ENCODE peak calls at places on chromosomes 2 and 18, in seven cellular contexts. V is HCT116, Q is H1, S is GM12878, O is HepG2, P is SK-N-SH, M is K562. R is an unnamed sample. For H3K4me1, the result is how much of the 10 kb centered on the place peaks cover.

GRCh38 chr18:39596216-39596615 is 2030.6 kb upstream of the CELF4 start:
- DNase-seq in V (no peak), Q (no peak), S (no peak), O (no peak), P (no peak), M (no peak), R (no peak)

GRCh38 chr2:128195435-128195984 is 104.5 kb downstream of the UGGT1 start:
- DNase-seq in V (no peak), Q (no peak), S (no peak), O (peak), P (no peak), M (no peak), R (no peak)

GRCh38 chr2:41716497-41716896 is 331.3 kb upstream of the PKDCC start:
- DNase-seq in V (no peak), Q (no peak), S (no peak), O (no peak), P (no peak), M (no peak), R (no peak)

GRCh38 chr2:53353372-53354111 is 414.1 kb upstream of the CHAC2 start:
- DNase-seq in V (peak), Q (no peak), S (no peak), O (no peak), P (no peak), M (no peak), R (peak)

GRCh38 chr18:36580266-36580665 is 248.5 kb downstream of the TPGS2 start:
- DNase-seq in V (no peak), Q (no peak), S (no peak), O (no peak), P (no peak), M (no peak), R (no peak)

GRCh38 chr2:191811807-191812602 is 34.9 kb downstream of the CAVIN2 start:
- DNase-seq in V (peak), Q (no peak), S (no peak), O (peak), P (peak), M (peak), R (peak)

GRCh38 chr18:61965306-61965705 is 72.5 kb upstream of the RNF152 start:
- DNase-seq in V (no peak), Q (no peak), S (no peak), O (no peak), P (no peak), M (no peak), R (no peak)

GRCh38 chr2:216829533-216829932 is 30.3 kb downstream of the TNP1 start:
- DNase-seq in V (no peak), Q (no peak), S (no peak), O (no peak), P (no peak), M (no peak), R (no peak)

GRCh38 chr2:95317123-95317500 is 20.0 kb downstream of the KCNIP3 start:
- DNase-seq in V (no peak), Q (no peak), S (no peak), O (no peak), P (no peak), M (no peak), R (no peak)

GRCh38 chr18:79567481-79568147 is 112.0 kb upstream of the CTDP1 start:
- DNase-seq in V (no peak), Q (peak), S (no peak), O (no peak), P (no peak), M (no peak), R (peak)

GRCh38 chr18:11114653-11115052 is 34.7 kb downstream of the PIEZO2 start:
- DNase-seq in V (no peak), Q (no peak), S (no peak), O (peak), P (no peak), M (no peak), R (no peak)

GRCh38 chr18:49814147-49814499 is 790 bp upstream of the ACAA2 start:
- DNase-seq in V (no peak), Q (no peak), S (no peak), O (peak), P (peak), M (peak), R (peak)

DNA sequence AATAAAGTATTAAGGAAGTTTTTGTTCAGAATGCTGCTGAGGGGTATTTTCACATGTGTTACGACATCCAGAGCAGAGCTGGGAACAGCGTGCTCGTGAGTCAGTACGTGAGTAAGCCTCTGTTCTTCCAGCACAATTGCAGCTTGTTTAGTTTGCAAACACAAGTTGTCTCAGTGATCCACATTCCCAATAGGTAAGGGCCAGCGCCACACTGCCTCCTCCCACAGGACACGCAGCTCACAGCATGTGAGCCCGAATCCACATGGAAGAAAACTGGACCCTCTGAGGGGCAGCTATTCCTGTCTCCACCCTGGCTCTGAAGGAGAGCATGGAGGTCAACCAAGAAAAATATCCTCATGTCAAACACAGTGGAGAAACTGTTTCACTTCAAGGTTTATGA is 173.9 kb upstream of the PID1 start:
- DNase-seq in V (peak), Q (peak), S (no peak), O (peak), P (no peak), M (no peak), R (no peak)
- TF ChIP-seq YY1 in V (no peak), Q (no peak), S (no peak), O (no peak), P (no peak), M (no peak), R (no peak)

DNA sequence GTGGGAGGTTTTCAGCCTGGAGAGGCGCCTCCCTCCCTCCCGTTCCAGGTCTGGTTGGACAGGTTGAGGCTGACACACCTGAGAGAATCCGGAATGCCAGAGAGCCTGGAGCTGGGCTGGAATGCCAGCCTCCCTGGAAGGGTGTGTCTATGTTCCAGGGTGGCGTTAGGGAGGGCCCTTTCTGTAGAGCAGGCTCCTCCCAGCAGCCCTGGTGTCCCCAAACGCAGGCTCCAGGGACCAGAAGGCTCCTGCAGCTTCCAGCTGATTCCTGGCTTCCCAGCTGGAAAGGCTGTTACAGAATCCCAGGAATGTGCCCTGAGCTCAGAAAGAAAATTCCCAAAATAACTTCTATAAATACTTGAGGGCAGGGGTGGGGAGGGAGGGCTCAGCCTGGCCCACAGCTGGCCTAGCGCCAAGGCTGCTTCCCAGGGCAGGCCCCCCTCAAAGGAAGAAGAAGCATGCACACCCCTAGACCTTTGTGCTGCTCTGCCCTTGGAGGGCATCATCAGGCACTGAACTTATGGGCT is 85.4 kb downstream of the STPG4 start:
- DNase-seq in V (peak), Q (peak), S (no peak), O (peak), P (peak), M (no peak), R (peak)
- H3K4me1 ChIP-seq in V (half or more), Q (under half), S (under half), O (half or more), P (half or more), M (under half), R (under half)

GRCh38 chr2:107062599-107063196 is 176.7 kb upstream of the ST6GAL2 start:
- DNase-seq in V (no peak), Q (no peak), S (no peak), O (peak), P (no peak), M (no peak), R (peak)
- TF ChIP-seq YY1 in V (no peak), Q (no peak), S (no peak), O (no peak), P (no peak), M (no peak), R (no peak)

DNA sequence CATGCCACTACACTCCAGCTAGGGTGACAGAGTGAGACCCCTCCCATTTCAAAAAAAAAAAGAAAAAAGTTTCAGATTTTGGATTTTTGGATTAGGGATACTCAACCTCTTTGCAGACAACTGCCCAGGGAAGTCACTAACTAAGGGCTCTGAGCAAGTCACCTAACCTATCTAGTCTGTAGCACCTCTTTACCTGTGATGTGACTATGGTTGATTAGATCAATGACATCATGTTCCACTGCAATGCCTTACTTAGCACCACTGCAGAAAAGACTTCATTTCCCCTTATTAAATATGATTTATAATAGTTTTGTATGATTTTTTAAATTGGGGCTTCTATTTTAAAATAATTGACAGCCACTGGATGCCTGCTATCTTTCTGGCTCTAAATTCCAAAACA is 41.2 kb downstream of the CUL3 start:
- DNase-seq in V (no peak), Q (no peak), S (no peak), O (no peak), P (no peak), M (no peak), R (no peak)
- H3K4me1 ChIP-seq in V (under half), Q (under half), S (under half), O (under half), P (under half), M (under half), R (under half)

GRCh38 chr18:31685097-31686082 is 1.0 kb upstream of the B4GALT6 start:
- DNase-seq in V (peak), Q (peak), S (peak), O (peak), P (peak), M (peak), R (peak)
- TF ChIP-seq YY1 in V (no peak), Q (peak), S (peak), O (no peak), P (no peak), M (no peak), R (peak)

GRCh38 chr2:239193426-239193825 is 207.4 kb downstream of the HDAC4 start:
- DNase-seq in V (no peak), Q (no peak), S (no peak), O (no peak), P (no peak), M (no peak), R (no peak)
- H3K4me1 ChIP-seq in V (under half), Q (under half), S (under half), O (under half), P (under half), M (under half), R (under half)

GRCh38 chr2:221704442-221704841 is 132.3 kb upstream of the EPHA4 start:
- DNase-seq in V (no peak), Q (no peak), S (no peak), O (no peak), P (no peak), M (no peak), R (no peak)
- TF ChIP-seq YY1 in V (no peak), Q (no peak), S (no peak), O (no peak), P (no peak), M (no peak), R (no peak)